ENCODE peak calls at places on chromosomes 5 and 9, in five cellular contexts. Q is endothelial cell of umbilical vein, A is cardiac muscle cell, D is NCI-H1092 treated with DMSO at 0.1 percent for 48 hours, P is GM04504. W is an unnamed sample.

GRCh38 chr9:72396247-72397091 is 31.5 kb upstream of the ZFAND5 start:
- DNase-seq in Q (peak; percentile 77), A (no peak), D (no peak), P (peak; percentile 10), W (peak; percentile 44)

GRCh38 chr9:134420281-134420835 is 94.1 kb downstream of the RXRA start:
- DNase-seq in Q (no peak), A (no peak), D (no peak), P (no peak), W (no peak)

GRCh38 chr5:53035868-53036381 is 46.8 kb downstream of the ITGA2 start:
- DNase-seq in Q (peak; percentile 28), A (no peak), D (no peak), P (no peak), W (no peak)

GRCh38 chr9:73715591-73715990 is 563.9 kb downstream of the ANXA1 start:
- DNase-seq in Q (no peak), A (no peak), D (no peak), P (no peak), W (no peak)

GRCh38 chr5:36279054-36279698 is 22.5 kb downstream of the RANBP3L start:
- DNase-seq in Q (no peak), A (no peak), D (no peak), P (no peak), W (no peak)

GRCh38 chr5:129963359-129963758 is 59.1 kb downstream of the CHSY3 start:
- DNase-seq in Q (peak; percentile 90), A (peak; percentile 14), D (no peak), P (peak; percentile 91), W (peak; percentile 71)

GRCh38 chr5:134446938-134447337 is 35.3 kb upstream of the CDKN2AIPNL start:
- DNase-seq in Q (no peak), A (no peak), D (no peak), P (no peak), W (no peak)

GRCh38 chr9:9790216-9790872 is 822.5 kb downstream of the PTPRD start:
- DNase-seq in Q (peak; percentile 69), A (peak; percentile 64), D (peak; percentile 80), P (no peak), W (peak; percentile 41)

GRCh38 chr5:150107909-150108447 is 21.6 kb upstream of the CSF1R start:
- DNase-seq in Q (no peak), A (no peak), D (no peak), P (peak; percentile 59), W (no peak)

GRCh38 chr5:78984020-78984610 is 995 bp downstream of the ARSB start:
- DNase-seq in Q (peak; percentile 73), A (no peak), D (no peak), P (no peak), W (no peak)

GRCh38 chr9:90988318-90988717 is 186.7 kb downstream of the SYK start:
- DNase-seq in Q (no peak), A (no peak), D (no peak), P (no peak), W (peak; percentile 38)

GRCh38 chr5:132658383-132659302 is 670 bp downstream of the IL13 start:
- DNase-seq in Q (no peak), A (no peak), D (no peak), P (no peak), W (no peak)

GRCh38 chr5:117102591-117102990 is 528.0 kb upstream of the SEMA6A start:
- DNase-seq in Q (no peak), A (no peak), D (no peak), P (no peak), W (no peak)

GRCh38 chr5:59548807-59549357 is 344.6 kb downstream of the PDE4D start:
- DNase-seq in Q (no peak), A (no peak), D (peak; percentile 83), P (no peak), W (no peak)

GRCh38 chr5:41869150-41869738 is 981 bp downstream of the OXCT1 start:
- DNase-seq in Q (peak; percentile 32), A (no peak), D (peak; percentile 65), P (no peak), W (no peak)

GRCh38 chr9:125744616-125745387 is 2.4 kb upstream of the PBX3 start:
- DNase-seq in Q (no peak), A (no peak), D (no peak), P (peak; percentile 67), W (peak; percentile 92)

GRCh38 chr9:115374724-115375268 is 256.8 kb upstream of the TNC start:
- DNase-seq in Q (no peak), A (no peak), D (no peak), P (no peak), W (no peak)

GRCh38 chr5:115736004-115736689 is 80.3 kb downstream of the CDO1 start:
- DNase-seq in Q (no peak), A (no peak), D (no peak), P (no peak), W (no peak)

GRCh38 chr5:17441351-17441750 is 56.7 kb upstream of the TAF11L2 start:
- DNase-seq in Q (no peak), A (no peak), D (no peak), P (peak; percentile 47), W (peak; percentile 49)

GRCh38 chr9:129910628-129911567 is 75.6 kb downstream of the USP20 start:
- DNase-seq in Q (peak; percentile 91), A (no peak), D (no peak), P (peak; percentile 98), W (peak; percentile 97)

GRCh38 chr5:107514305-107514704 is 156.4 kb downstream of the EFNA5 start:
- DNase-seq in Q (no peak), A (no peak), D (no peak), P (no peak), W (peak; percentile 16)

GRCh38 chr5:106399381-106399780 is 1271.4 kb downstream of the EFNA5 start:
- DNase-seq in Q (peak; percentile 63), A (no peak), D (no peak), P (no peak), W (peak; percentile 75)

GRCh38 chr5:139912804-139913203 is 117.2 kb downstream of the PSD2 start:
- DNase-seq in Q (no peak), A (peak; percentile 25), D (no peak), P (no peak), W (no peak)

GRCh38 chr5:21663082-21663481 is 1190.1 kb downstream of the CDH12 start:
- DNase-seq in Q (no peak), A (no peak), D (no peak), P (no peak), W (no peak)

GRCh38 chr5:3333105-3333504 is 262.5 kb upstream of the IRX1 start:
- DNase-seq in Q (no peak), A (no peak), D (no peak), P (no peak), W (no peak)

GRCh38 chr5:140262839-140263238 is 40.1 kb downstream of the PFDN1 start:
- DNase-seq in Q (no peak), A (no peak), D (peak; percentile 34), P (no peak), W (no peak)

GRCh38 chr5:76548525-76549229 is 74.5 kb downstream of the F2RL2 start:
- DNase-seq in Q (no peak), A (no peak), D (peak; percentile 7), P (no peak), W (no peak)

GRCh38 chr5:179802207-179802883 is 4.3 kb downstream of the MGAT4B start:
- DNase-seq in Q (no peak), A (no peak), D (peak; percentile 7), P (no peak), W (peak; percentile 62)

GRCh38 chr5:154086123-154086522 is 47.4 kb downstream of the MFAP3 start:
- DNase-seq in Q (no peak), A (no peak), D (no peak), P (no peak), W (no peak)